ENCODE peak calls at places on chromosomes 7 and 10, in four cellular contexts. H is fibroblast of pulmonary artery, K is activated T-helper 1 cell treated with Interleukin-2 at 50 U/mL for 16 hours, C is ELF-1. U is an unnamed sample.

GRCh38 chr10:21406595-21407218 is 118.8 kb downstream of the SKIDA1 start:
- DNase-seq in H (peak), K (no peak), C (no peak), U (peak)

GRCh38 chr10:132369636-132370185 is 27.3 kb upstream of the PWWP2B start:
- DNase-seq in H (no peak), K (no peak), C (no peak), U (peak)

GRCh38 chr7:44159824-44160630 is 18.9 kb upstream of the MYL7 start:
- DNase-seq in H (no peak), K (no peak), C (no peak), U (peak)

GRCh38 chr7:116209561-116210070 is 723 bp upstream of the TES start:
- DNase-seq in H (no peak), K (no peak), C (no peak), U (no peak)

GRCh38 chr10:102231357-102232318 is 5.5 kb downstream of the ELOVL3 start:
- DNase-seq in H (peak), K (peak), C (peak), U (peak)

GRCh38 chr7:1459930-1460756 is 873 bp upstream of the MICALL2 start:
- DNase-seq in H (no peak), K (no peak), C (no peak), U (no peak)

GRCh38 chr7:30168800-30169584 is 34.2 kb downstream of the MTURN start:
- DNase-seq in H (peak), K (no peak), C (peak), U (peak)

GRCh38 chr7:66517212-66517909 is 111.3 kb upstream of the KCTD7 start:
- DNase-seq in H (no peak), K (no peak), C (no peak), U (peak)

GRCh38 chr7:135645296-135645904 is 16.9 kb upstream of the STMP1 start:
- DNase-seq in H (peak), K (no peak), C (no peak), U (no peak)

GRCh38 chr7:54109501-54109900 is 432.7 kb upstream of the VSTM2A start:
- DNase-seq in H (no peak), K (no peak), C (no peak), U (no peak)

GRCh38 chr7:47584128-47584865 is 2.4 kb upstream of the TNS3 start:
- DNase-seq in H (no peak), K (no peak), C (no peak), U (peak)

GRCh38 chr7:147400221-147400689 is 1190.3 kb upstream of the C7orf33 start:
- DNase-seq in H (peak), K (no peak), C (no peak), U (peak)

GRCh38 chr10:97887399-97887798 is 37.8 kb downstream of the GOLGA7B start:
- DNase-seq in H (no peak), K (no peak), C (peak), U (no peak)

GRCh38 chr7:2802504-2803341 is 41.4 kb downstream of the GNA12 start:
- DNase-seq in H (peak), K (no peak), C (peak), U (peak)

GRCh38 chr10:91410638-91411367 is 659 bp downstream of the HECTD2 start:
- DNase-seq in H (peak), K (no peak), C (peak), U (peak)

GRCh38 chr7:151794508-151795167 is 82.3 kb downstream of the PRKAG2 start:
- DNase-seq in H (no peak), K (no peak), C (peak), U (peak)

GRCh38 chr10:97138777-97139317 is 46.9 kb downstream of the SLIT1 start:
- DNase-seq in H (no peak), K (no peak), C (no peak), U (no peak)

U was measured in osteoblast.